ENCODE peak calls at places on chromosomes 5 and 9, in six cellular contexts. J is HuH-7.5; O is stimulated activated CD4-positive, alpha-beta T cell treated with anti-CD3 and anti-CD28 coated beads, Interleukin-1b, Interleukin-23, amount 100 ng/mL, for 48 hours; X is WERI-Rb-1; D is putamen; B is activated T-helper 1 cell treated with Interleukin-2 at 50 U/mL for 16 hours. Z is an unnamed sample.

GRCh38 chr5:181204561-181205401 is at the start of gene TRIM7:
- DNase-seq in B (no peak), J (no peak), X (no peak), O (no peak), D (no peak), Z (no peak)

GRCh38 chr9:137924169-137924568 is 46.6 kb downstream of the CACNA1B start:
- DNase-seq in B (no peak), X (no peak), D (no peak), J (no peak), O (no peak), Z (no peak)

GRCh38 chr5:65742565-65743231 is 20.7 kb downstream of the NLN start:
- DNase-seq in J (no peak), X (no peak), B (no peak), D (no peak), O (peak), Z (peak)

GRCh38 chr5:83551826-83552225 is 80.3 kb downstream of the VCAN start:
- DNase-seq in D (no peak), O (no peak), X (no peak), B (no peak), J (no peak), Z (no peak)

GRCh38 chr9:135718616-135719015 is 16.6 kb downstream of the KCNT1 start:
- DNase-seq in O (no peak), J (no peak), D (no peak), X (no peak), B (no peak), Z (no peak)

GRCh38 chr5:119171686-119172085 is 100.8 kb downstream of the DMXL1 start:
- DNase-seq in O (no peak), X (no peak), B (no peak), J (no peak), D (no peak), Z (no peak)

GRCh38 chr9:91360551-91361293 is 996 bp downstream of the AUH start:
- DNase-seq in D (no peak), X (no peak), J (no peak), O (no peak), B (no peak), Z (peak)

GRCh38 chr9:98999152-98999525 is 55.4 kb downstream of the COL15A1 start:
- DNase-seq in J (no peak), O (no peak), D (no peak), B (no peak), X (no peak), Z (no peak)

GRCh38 chr5:50727149-50727496 is 60.7 kb downstream of the PARP8 start:
- DNase-seq in J (no peak), X (no peak), B (no peak), D (no peak), O (no peak), Z (peak)

GRCh38 chr9:83778164-83778563 is 39.4 kb downstream of the GKAP1 start:
- DNase-seq in J (no peak), D (no peak), X (no peak), O (no peak), B (no peak), Z (no peak)

GRCh38 chr5:59066367-59067163 is 483.7 kb downstream of the RAB3C start:
- DNase-seq in B (no peak), D (no peak), X (no peak), O (no peak), J (no peak), Z (peak)

GRCh38 chr5:149762958-149763630 is 33.0 kb downstream of the PPARGC1B start:
- DNase-seq in D (no peak), B (no peak), J (no peak), O (no peak), X (no peak), Z (no peak)

GRCh38 chr5:136374003-136374402 is 8.7 kb upstream of the TRPC7 start:
- DNase-seq in B (no peak), O (no peak), J (no peak), D (no peak), X (peak), Z (no peak)

GRCh38 chr5:174501461-174502069 is 222.8 kb upstream of the MSX2 start:
- DNase-seq in X (no peak), J (no peak), B (no peak), O (no peak), D (no peak), Z (no peak)

GRCh38 chr9:68991457-68991856 is 22.5 kb downstream of the PRKACG start:
- DNase-seq in D (no peak), X (no peak), J (no peak), O (no peak), B (no peak), Z (no peak)

GRCh38 chr5:127556609-127557348 is 39.3 kb downstream of the PRRC1 start:
- DNase-seq in J (no peak), O (no peak), X (no peak), B (no peak), D (no peak), Z (no peak)

GRCh38 chr9:3828495-3828894 is 302.7 kb upstream of the RFX3 start:
- DNase-seq in O (no peak), D (no peak), B (no peak), J (no peak), X (no peak), Z (no peak)

GRCh38 chr9:119009253-119009652 is 360.0 kb downstream of the BRINP1 start:
- DNase-seq in D (peak), B (no peak), X (no peak), O (no peak), J (no peak), Z (peak)

GRCh38 chr5:62576570-62577172 is 1.9 kb upstream of the LRRC70 start:
- DNase-seq in B (no peak), X (no peak), D (no peak), O (no peak), J (no peak), Z (no peak)

GRCh38 chr9:22645893-22646292 is 199.3 kb downstream of the DMRTA1 start:
- DNase-seq in X (no peak), D (no peak), O (no peak), J (no peak), B (no peak), Z (peak)

GRCh38 chr9:36970007-36970888 is 63.8 kb downstream of the PAX5 start:
- DNase-seq in J (no peak), D (no peak), B (no peak), O (no peak), X (no peak), Z (no peak)

GRCh38 chr9:120730661-120731514 is 16.6 kb upstream of the MEGF9 start:
- DNase-seq in J (peak), B (no peak), X (peak), O (no peak), D (no peak), Z (no peak)

GRCh38 chr5:119187776-119188529 is 117.1 kb downstream of the DMXL1 start:
- DNase-seq in O (no peak), J (no peak), X (no peak), B (no peak), D (no peak), Z (no peak)

GRCh38 chr5:96322217-96322616 is 110.8 kb downstream of the PCSK1 start:
- DNase-seq in J (no peak), X (no peak), B (no peak), O (no peak), D (no peak), Z (no peak)

GRCh38 chr5:50853151-50853550 is 186.7 kb downstream of the PARP8 start:
- DNase-seq in X (no peak), J (no peak), B (no peak), D (peak), O (no peak), Z (peak)

GRCh38 chr5:11724947-11725346 is 179.3 kb downstream of the CTNND2 start:
- DNase-seq in D (no peak), J (no peak), O (no peak), X (no peak), B (no peak), Z (no peak)

GRCh38 chr5:18533137-18533536 is 898.9 kb downstream of the TAF11L14 start:
- DNase-seq in D (no peak), O (no peak), B (no peak), X (no peak), J (no peak), Z (no peak)

GRCh38 chr5:52987711-52988329 is 1.3 kb upstream of the ITGA2 start:
- DNase-seq in B (no peak), J (peak), X (no peak), D (no peak), O (peak), Z (no peak)

GRCh38 chr5:39284552-39284951 is 65.2 kb upstream of the FYB1 start:
- DNase-seq in X (no peak), B (no peak), O (no peak), J (peak), D (no peak), Z (no peak)

GRCh38 chr9:8070779-8071444 is 271.3 kb upstream of the DMAC1 start:
- DNase-seq in D (peak), J (no peak), X (no peak), O (no peak), B (no peak), Z (no peak)

GRCh38 chr5:53151713-53152458 is 42.3 kb upstream of the MOCS2 start:
- DNase-seq in D (no peak), X (no peak), J (no peak), B (no peak), O (no peak), Z (peak)

GRCh38 chr9:121958530-121958929 is 134.6 kb downstream of the TTLL11 start:
- DNase-seq in X (no peak), O (no peak), B (no peak), J (no peak), D (no peak), Z (no peak)

GRCh38 chr5:177447611-177448243 is 1.1 kb downstream of the PRR7 start:
- DNase-seq in O (no peak), D (peak), X (no peak), B (no peak), J (no peak), Z (peak)

GRCh38 chr9:15244001-15244441 is 63.0 kb downstream of the TTC39B start:
- DNase-seq in X (no peak), O (no peak), J (no peak), D (no peak), B (no peak), Z (no peak)

GRCh38 chr5:100796851-100797250 is 106.2 kb downstream of the ST8SIA4 start:
- DNase-seq in B (no peak), J (no peak), D (no peak), O (no peak), X (no peak), Z (no peak)

GRCh38 chr5:178230879-178231735 is 1.5 kb downstream of the PHYKPL start:
- DNase-seq in D (no peak), B (no peak), O (no peak), J (no peak), X (no peak), Z (peak)

GRCh38 chr9:83422512-83422911 is 115.7 kb downstream of the FRMD3 start:
- DNase-seq in O (no peak), J (no peak), B (no peak), X (no peak), D (no peak), Z (no peak)